ENCODE peak calls at places on chromosomes 5 and 9, in four cellular contexts. K, M, O and D are unnamed samples. For H3K27me3, the result is how much of the 10 kb centered on the place peaks cover.

GRCh38 chr5:108953940-108954339 is 206.2 kb downstream of the FER start:
- DNase-seq in M (no peak), K (no peak), O (no peak), D (no peak)

GRCh38 chr9:71612889-71613288 is 155.4 kb downstream of the CEMIP2 start:
- DNase-seq in K (no peak), M (no peak), O (no peak), D (no peak)

GRCh38 chr5:165497707-165498106 is 1992.3 kb downstream of the MAT2B start:
- DNase-seq in M (no peak), O (no peak), K (peak), D (no peak)

GRCh38 chr9:10050016-10050415 is 562.8 kb downstream of the PTPRD start:
- DNase-seq in M (no peak), K (no peak), O (no peak), D (peak)

GRCh38 chr5:154937186-154937717 is 759 bp downstream of the GEMIN5 start:
- DNase-seq in O (no peak), K (peak), M (no peak), D (peak)

GRCh38 chr9:76677481-76678055 is 86.7 kb upstream of the PCA3 start:
- DNase-seq in O (no peak), M (no peak), K (no peak), D (no peak)

GRCh38 chr9:126612329-126612812 is 1.4 kb upstream of the LMX1B start:
- DNase-seq in M (no peak), O (no peak), K (no peak), D (no peak)

GRCh38 chr5:173163219-173163618 is 18.9 kb downstream of the BNIP1 start:
- DNase-seq in M (no peak), O (no peak), K (no peak), D (no peak)

GRCh38 chr5:84393969-84394368 is 9.3 kb upstream of the EDIL3 start:
- DNase-seq in O (no peak), K (peak), M (no peak), D (peak)

GRCh38 chr5:54882101-54882500 is 103.3 kb downstream of the ESM1 start:
- DNase-seq in O (no peak), K (peak), M (no peak), D (peak)

GRCh38 chr5:59793000-59793399 is 100.5 kb downstream of the PDE4D start:
- DNase-seq in O (no peak), K (peak), M (no peak), D (peak)

GRCh38 chr9:18059043-18059442 is 414.9 kb upstream of the ADAMTSL1 start:
- DNase-seq in O (no peak), K (no peak), M (no peak), D (no peak)

GRCh38 chr5:119410448-119411170 is 41.7 kb upstream of the HSD17B4 start:
- DNase-seq in K (no peak), O (no peak), M (no peak), D (no peak)

GRCh38 chr9:71384343-71384742 is 262.9 kb upstream of the TRPM3 start:
- DNase-seq in K (no peak), O (no peak), M (no peak), D (no peak)

GRCh38 chr9:35984021-35984420 is 26.1 kb upstream of the OR2S2 start:
- DNase-seq in K (no peak), O (no peak), M (no peak), D (no peak)

GRCh38 chr5:131272365-131273123 is 8.7 kb downstream of the CDC42SE2 start:
- DNase-seq in M (no peak), O (no peak), K (no peak), D (no peak)

GRCh38 chr5:128965011-128965637 is at the start of gene SLC27A6:
- DNase-seq in O (no peak), M (no peak), K (no peak), D (peak)

GRCh38 chr5:147743686-147744332 is 38.7 kb downstream of the JAKMIP2 start:
- DNase-seq in K (no peak), O (no peak), M (no peak), D (no peak)

GRCh38 chr5:178428341-178429155 is 161.6 kb downstream of the COL23A1 start:
- DNase-seq in K (no peak), O (no peak), M (no peak), D (peak)

GRCh38 chr9:96599298-96599697 is 20.3 kb downstream of the CDC14B start:
- DNase-seq in M (no peak), O (no peak), K (no peak), D (no peak)

GRCh38 chr5:179558912-179559279 is 8.5 kb downstream of the RUFY1 start:
- DNase-seq in K (peak), O (no peak), M (peak), D (no peak)

GRCh38 chr9:19085295-19085694 is 17.4 kb downstream of the HAUS6 start:
- DNase-seq in K (peak), O (no peak), M (no peak), D (peak)

GRCh38 chr5:142977363-142978051 is 207.3 kb downstream of the ARHGAP26 start:
- DNase-seq in K (peak), M (peak), O (peak), D (peak)

GRCh38 chr9:38126730-38127129 is 57.7 kb upstream of the SHB start:
- DNase-seq in O (no peak), M (no peak), K (peak), D (no peak)

GRCh38 chr5:171714286-171714685 is 71.3 kb upstream of the SMIM23 start:
- DNase-seq in O (no peak), M (no peak), K (no peak), D (no peak)

GRCh38 chr9:17018001-17018491 is 116.8 kb upstream of the CNTLN start:
- DNase-seq in O (no peak), M (no peak), K (no peak), D (no peak)

GRCh38 chr5:407801-408268 is 35.1 kb upstream of the EXOC3 start:
- DNase-seq in M (no peak), O (no peak), K (peak), D (peak)

GRCh38 chr5:158819095-158819494 is 280.6 kb downstream of the EBF1 start:
- DNase-seq in O (no peak), K (no peak), M (no peak), D (no peak)

GRCh38 chr5:113292535-113292934 is 142.3 kb downstream of the TSSK1B start:
- DNase-seq in K (no peak), O (no peak), M (no peak), D (no peak)

GRCh38 chr9:17623965-17624364 is 45.1 kb downstream of the SH3GL2 start:
- DNase-seq in O (no peak), K (no peak), M (no peak), D (no peak)

GRCh38 chr9:77648458-77649108 is 461 bp upstream of the GNA14 start:
- DNase-seq in M (no peak), K (peak), O (no peak), D (peak)

GRCh38 chr9:135455401-135456030 is 24.1 kb upstream of the PPP1R26 start:
- DNase-seq in K (no peak), M (no peak), O (no peak), D (no peak)
- H3K27me3 ChIP-seq in K (under half), M (under half), O (under half), D (under half)

GRCh38 chr9:130512199-130512598 is 67.2 kb upstream of the FUBP3 start:
- DNase-seq in K (no peak), O (no peak), M (no peak), D (no peak)

GRCh38 chr9:130513094-130513493 is 66.3 kb upstream of the FUBP3 start:
- DNase-seq in O (no peak), M (no peak), K (no peak), D (no peak)

GRCh38 chr9:130508218-130508617 is 63.5 kb downstream of the ASS1 start:
- DNase-seq in M (no peak), O (no peak), K (no peak), D (no peak)
- H3K27me3 ChIP-seq in M (under half), O (under half), K (under half), D (under half)

GRCh38 chr5:3639175-3639574 is 43.5 kb downstream of the IRX1 start:
- DNase-seq in O (no peak), K (no peak), M (no peak), D (no peak)

GRCh38 chr5:3634061-3634460 is 38.4 kb downstream of the IRX1 start:
- DNase-seq in M (no peak), K (no peak), O (no peak), D (no peak)
- H3K27me3 ChIP-seq in M (under half), K (under half), O (under half), D (under half)

DNA sequence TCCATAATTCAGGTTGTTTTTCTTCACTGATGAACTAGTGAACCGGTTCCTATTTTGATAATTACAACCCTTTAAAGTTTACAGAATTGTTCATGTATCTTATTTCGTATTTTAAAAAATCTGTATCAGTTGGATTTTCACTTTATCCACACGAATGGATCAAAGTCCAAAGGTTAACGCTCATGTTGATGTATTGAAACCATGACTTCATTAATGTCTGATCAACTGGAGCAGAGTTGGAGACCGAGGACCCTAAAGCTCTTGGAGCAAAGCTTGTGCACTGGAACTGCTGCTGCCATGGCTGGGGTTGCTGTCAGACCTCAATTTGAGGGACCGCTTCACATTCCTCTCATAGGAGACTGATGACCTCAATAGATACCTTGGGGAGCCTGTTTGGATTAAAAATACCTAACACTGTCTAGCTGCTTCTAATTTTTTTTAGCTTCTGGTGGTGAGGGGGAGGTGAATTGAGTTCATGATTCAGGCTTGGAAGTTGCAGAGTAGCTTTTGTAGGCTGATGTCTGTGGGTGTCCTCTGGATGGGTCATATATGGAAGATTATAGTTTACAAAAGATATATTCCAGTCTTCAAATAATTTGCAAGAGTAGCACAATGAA is 45.1 kb downstream of the KIAA1958 start:
- DNase-seq in O (no peak), K (no peak), M (no peak), D (no peak)
- H3K27me3 ChIP-seq in O (under half), K (under half), M (under half), D (under half)

DNA sequence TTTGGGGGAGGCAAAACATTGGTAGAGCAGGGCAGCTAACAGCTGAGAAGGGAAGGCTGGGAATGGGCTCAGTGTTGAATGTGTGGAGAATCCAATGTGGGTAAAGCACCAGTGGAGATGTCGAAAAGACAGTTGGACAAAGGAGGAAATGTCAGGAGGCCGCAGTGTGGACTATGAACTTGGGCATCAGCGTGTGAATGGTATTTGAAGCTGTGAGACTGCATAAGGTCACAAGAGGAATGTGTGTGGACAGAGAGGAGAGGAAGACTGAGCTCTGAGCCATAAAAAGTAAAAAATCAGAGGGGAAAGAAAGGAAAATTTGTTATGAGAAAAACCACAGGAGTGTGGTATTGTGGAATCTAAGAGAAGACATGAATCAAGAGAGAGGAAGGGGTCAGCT is 99.4 kb upstream of the ADAMTS16 start:
- DNase-seq in K (no peak), O (no peak), M (no peak), D (no peak)
- H3K27me3 ChIP-seq in K (half or more), O (under half), M (under half), D (under half)

GRCh38 chr9:132977626-132978450 is 656 bp upstream of the GFI1B start:
- DNase-seq in M (peak), K (peak), O (peak), D (peak)
- H3K27me3 ChIP-seq in M (under half), K (under half), O (half or more), D (under half)

GRCh38 chr9:92804727-92805126 is 40.1 kb upstream of the BICD2 start:
- DNase-seq in M (no peak), O (no peak), K (no peak), D (no peak)

GRCh38 chr9:92807757-92808725 is 43.4 kb upstream of the BICD2 start:
- DNase-seq in K (no peak), M (no peak), O (peak), D (no peak)

GRCh38 chr9:92808726-92809451 is 44.3 kb upstream of the BICD2 start:
- DNase-seq in M (peak), K (peak), O (peak), D (peak)

DNA sequence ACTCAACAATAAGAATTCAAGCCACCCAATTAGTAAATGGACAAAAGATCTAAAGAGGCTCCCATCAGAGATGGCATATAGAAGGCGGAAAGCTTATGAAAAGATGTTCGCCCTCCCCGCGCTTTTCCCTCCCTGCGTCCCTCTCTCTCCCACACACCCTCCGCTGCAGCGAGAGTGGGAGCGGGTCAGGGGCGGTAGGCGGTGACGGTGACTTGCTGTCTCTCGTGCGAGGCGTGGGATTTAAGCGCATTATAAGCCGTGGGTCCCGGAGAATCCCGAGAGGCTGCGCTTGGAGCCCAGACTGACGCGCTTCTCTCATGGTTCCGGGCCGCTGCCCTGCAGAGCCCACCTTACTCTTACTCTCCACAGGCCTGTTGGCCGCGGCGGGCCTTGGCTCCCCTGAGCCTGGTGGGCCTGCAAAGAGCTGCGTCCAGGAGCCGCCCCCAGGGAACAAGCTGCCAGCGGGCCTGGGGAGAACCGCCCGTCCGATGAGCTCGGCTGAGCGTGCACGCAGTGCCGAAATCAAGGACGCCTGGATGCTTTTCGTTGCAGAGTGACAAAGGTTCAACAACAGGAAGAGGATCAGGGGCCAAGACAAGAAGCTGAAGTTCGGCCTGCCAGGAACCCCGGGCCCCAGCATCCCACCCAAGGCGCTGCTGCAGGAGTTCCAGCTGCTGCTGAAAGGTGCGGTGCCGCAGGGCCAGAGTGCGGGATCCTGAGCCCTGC is 42.6 kb upstream of the BICD2 start:
- DNase-seq in O (no peak), M (no peak), K (no peak), D (no peak)
- H3K27me3 ChIP-seq in O (half or more), M (under half), K (under half), D (under half)